ENCODE peak calls at places on chromosome X, in eight cellular contexts. R, N, Y, V, W, I, J and G are unnamed samples.

GRCh38 chrX:86806786-86807185 is 658.5 kb downstream of the DACH2 start:
- DNase-seq in R (no peak), N (peak; percentile 24), Y (no peak), V (no peak), W (peak; percentile 3), I (peak; percentile 23), J (no peak), G (peak; percentile 1)

GRCh38 chrX:67619253-67619652 is 75.4 kb downstream of the AR start:
- DNase-seq in R (no peak), N (no peak), Y (no peak), V (no peak), W (no peak), I (no peak), J (no peak), G (no peak)

GRCh38 chrX:135086197-135086854 is 34.0 kb downstream of the ETDB start:
- DNase-seq in R (no peak), N (peak; percentile 84), Y (peak; percentile 8), V (no peak), W (peak; percentile 71), I (peak; percentile 61), J (peak; percentile 63), G (peak; percentile 68)

GRCh38 chrX:50838820-50839600 is 25.0 kb upstream of the SHROOM4 start:
- DNase-seq in R (no peak), N (peak; percentile 4), Y (no peak), V (peak; percentile 6), W (no peak), I (no peak), J (no peak), G (peak; percentile 47)

GRCh38 chrX:8084023-8084422 is 87.0 kb downstream of the VCX2 start:
- DNase-seq in R (no peak), N (peak; percentile 13), Y (no peak), V (no peak), W (no peak), I (peak; percentile 31), J (no peak), G (no peak)

GRCh38 chrX:129577473-129577872 is 37.4 kb downstream of the OCRL start:
- DNase-seq in R (no peak), N (peak; percentile 5), Y (no peak), V (no peak), W (no peak), I (peak; percentile 76), J (no peak), G (no peak)

GRCh38 chrX:148459343-148459742 is 41.1 kb upstream of the AFF2 start:
- DNase-seq in R (no peak), N (no peak), Y (no peak), V (no peak), W (peak; percentile 90), I (no peak), J (no peak), G (no peak)

GRCh38 chrX:48471504-48471903 is 1.4 kb upstream of the SLC38A5 start:
- DNase-seq in R (no peak), N (no peak), Y (no peak), V (no peak), W (no peak), I (no peak), J (no peak), G (no peak)

GRCh38 chrX:119236599-119237525 is 777 bp downstream of the PGRMC1 start:
- DNase-seq in R (peak; percentile 68), N (peak; percentile 48), Y (peak; percentile 3), V (peak; percentile 13), W (peak; percentile 22), I (no peak), J (no peak), G (peak; percentile 59)

GRCh38 chrX:11558972-11559371 is 106.7 kb downstream of the ARHGAP6 start:
- DNase-seq in R (no peak), N (peak; percentile 40), Y (peak; percentile 12), V (no peak), W (peak; percentile 33), I (peak; percentile 57), J (peak; percentile 15), G (peak; percentile 66)

GRCh38 chrX:149504226-149504914 is 736 bp downstream of the IDS start:
- DNase-seq in R (no peak), N (peak; percentile 30), Y (peak; percentile 50), V (no peak), W (peak; percentile 85), I (peak; percentile 24), J (no peak), G (peak; percentile 25)

GRCh38 chrX:54043696-54044125 is 562 bp downstream of the PHF8 start:
- DNase-seq in R (no peak), N (peak; percentile 33), Y (peak; percentile 18), V (peak; percentile 23), W (peak; percentile 52), I (no peak), J (no peak), G (no peak)

GRCh38 chrX:152451731-152451980 is 541 bp upstream of the GABRA3 start:
- DNase-seq in R (no peak), N (no peak), Y (no peak), V (no peak), W (no peak), I (no peak), J (no peak), G (no peak)

GRCh38 chrX:154123241-154124219 is 20.5 kb upstream of the OPN1LW start:
- DNase-seq in R (no peak), N (peak; percentile 30), Y (peak; percentile 11), V (no peak), W (peak; percentile 4), I (no peak), J (no peak), G (no peak)

GRCh38 chrX:151873096-151873495 is 39.6 kb upstream of the MAGEA4 start:
- DNase-seq in R (no peak), N (no peak), Y (no peak), V (no peak), W (no peak), I (no peak), J (no peak), G (no peak)

GRCh38 chrX:121876316-121876715 is 828.9 kb downstream of the GLUD2 start:
- DNase-seq in R (no peak), N (no peak), Y (no peak), V (no peak), W (no peak), I (peak; percentile 62), J (no peak), G (no peak)

GRCh38 chrX:114985967-114986592 is 31.3 kb downstream of the IL13RA2 start:
- DNase-seq in R (no peak), N (peak; percentile 2), Y (no peak), V (no peak), W (no peak), I (no peak), J (no peak), G (no peak)
- H3K27ac ChIP-seq in R (no peak overlapping the region), N (no peak overlapping the region), Y (no peak overlapping the region), V (no peak overlapping the region), W (no peak overlapping the region), I (no peak overlapping the region), J (no peak overlapping the region), G (no peak overlapping the region)

GRCh38 chrX:13263560-13264251 is 56.1 kb downstream of the ATXN3L start:
- DNase-seq in R (no peak), N (peak; percentile 11), Y (no peak), V (no peak), W (no peak), I (no peak), J (no peak), G (no peak)

GRCh38 chrX:13270360-13270759 is 49.5 kb downstream of the ATXN3L start:
- DNase-seq in R (no peak), N (peak; percentile 55), Y (no peak), V (no peak), W (no peak), I (no peak), J (no peak), G (no peak)

GRCh38 chrX:13268874-13269273 is 51.0 kb downstream of the ATXN3L start:
- DNase-seq in R (no peak), N (no peak), Y (no peak), V (no peak), W (no peak), I (no peak), J (no peak), G (no peak)

GRCh38 chrX:13265549-13266132 is 54.2 kb downstream of the ATXN3L start:
- DNase-seq in R (no peak), N (no peak), Y (no peak), V (no peak), W (no peak), I (no peak), J (no peak), G (no peak)

DNA sequence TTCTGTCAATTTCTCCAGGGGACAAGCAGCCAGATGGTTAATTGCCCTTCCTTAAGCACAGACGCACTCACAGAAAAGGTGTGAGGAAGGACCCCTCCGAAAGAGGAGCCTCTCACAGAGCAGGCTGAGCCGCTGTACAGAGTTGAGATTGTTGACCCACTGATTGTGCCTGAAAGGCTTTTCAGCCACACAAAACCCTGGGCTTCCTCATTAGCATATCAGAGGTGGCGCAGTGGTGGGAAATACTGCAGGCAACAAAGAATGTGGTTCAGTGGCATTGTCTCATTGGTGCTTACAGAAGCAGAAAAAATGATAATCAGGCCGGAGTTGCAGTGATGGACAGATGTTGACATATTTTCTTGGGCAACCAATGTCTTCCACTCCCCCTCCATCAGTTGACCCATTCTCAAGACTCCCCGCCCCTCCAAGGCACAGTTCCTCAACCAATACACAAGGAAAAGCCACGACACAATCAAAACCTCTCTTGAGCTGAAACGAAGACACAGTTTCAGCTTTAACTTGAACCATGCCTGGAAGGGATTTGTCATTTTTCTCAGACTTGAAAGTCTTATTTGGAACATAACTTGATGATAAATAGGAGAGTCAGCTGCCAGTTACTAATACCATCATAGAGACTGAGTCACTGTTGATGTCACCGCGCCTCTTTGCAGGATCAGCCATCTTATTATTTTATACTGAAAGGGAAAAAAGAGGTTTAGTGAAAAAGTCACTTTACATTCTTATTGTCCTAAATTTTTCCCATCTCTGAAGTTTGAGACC is 53.0 kb downstream of the ATXN3L start:
- DNase-seq in R (no peak), N (peak; percentile 21), Y (no peak), V (no peak), W (no peak), I (no peak), J (no peak), G (no peak)
- H3K4me3 ChIP-seq in R (no peak overlapping the region), N (no peak overlapping the region), Y (no peak overlapping the region), V (no peak overlapping the region), W (no peak overlapping the region), I (no peak overlapping the region), J (no peak overlapping the region), G (no peak overlapping the region)

GRCh38 chrX:57266871-57267270 is 19.6 kb upstream of the FAAH2 start:
- DNase-seq in R (no peak), N (no peak), Y (no peak), V (no peak), W (no peak), I (no peak), J (no peak), G (no peak)
- H3K9me3 ChIP-seq in R (no peaks in the 10 kb centered on the region), N (no peaks in the 10 kb centered on the region), Y (no peaks in the 10 kb centered on the region), V (no peaks in the 10 kb centered on the region), W (no peaks in the 10 kb centered on the region), I (peaks cover 13% of the 10 kb centered on the region), J (no peaks in the 10 kb centered on the region), G (no peaks in the 10 kb centered on the region)

DNA sequence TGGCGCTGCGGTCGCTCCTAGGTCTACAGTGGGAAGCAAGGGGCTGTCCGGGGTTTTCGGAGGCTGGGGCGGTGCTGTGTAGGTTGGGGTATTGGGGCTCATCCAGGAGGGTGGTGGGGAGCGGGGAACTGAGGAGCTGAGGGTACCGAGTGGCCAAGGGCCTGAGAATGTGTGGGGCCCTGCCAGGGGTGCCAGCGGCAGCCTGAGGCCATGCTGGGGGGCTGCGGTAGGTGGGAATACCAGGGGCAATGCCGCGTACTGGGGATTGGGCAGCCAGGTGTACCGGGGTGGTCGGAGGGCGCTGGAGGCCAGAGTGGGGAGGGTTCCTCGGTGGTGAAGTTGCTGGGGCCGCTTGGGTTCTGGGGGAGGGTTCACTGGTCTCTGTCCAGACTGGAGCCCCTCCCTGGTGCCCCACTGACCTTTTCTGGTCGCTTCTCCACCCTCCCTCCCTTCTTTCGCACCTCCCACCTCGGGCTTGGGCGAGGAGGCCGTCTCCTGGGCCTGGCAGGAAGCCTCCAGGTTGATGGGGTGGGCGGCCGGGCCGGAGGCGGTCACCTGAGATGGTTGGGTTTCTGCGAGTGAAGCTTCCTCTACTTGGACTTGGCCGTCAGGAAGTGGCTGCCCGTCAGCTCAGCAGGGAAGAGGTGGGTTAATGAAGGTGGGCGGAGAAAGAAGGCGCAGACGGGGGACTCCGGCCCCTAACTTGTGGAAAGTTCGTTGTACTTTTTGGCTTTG is 891 bp downstream of the AKAP17A start:
- DNase-seq in R (no peak), N (peak; percentile 19), Y (no peak), V (no peak), W (peak; percentile 47), I (no peak), J (no peak), G (no peak)
- H3K27ac ChIP-seq in R (peak overlapping the region; percentile 89), N (peak overlapping the region; percentile 18), Y (peak overlapping the region; percentile 76), V (peak overlapping the region; percentile 81), W (peak overlapping the region; percentile 17), I (peak overlapping the region; percentile 92), J (peak overlapping the region; percentile 59), G (peak overlapping the region; percentile 32)